ENCODE peak calls at places on chromosomes 2 and 18, in six cellular contexts. Z, W, U, Y, L and R are unnamed samples.

GRCh38 chr18:44840053-44840826 is 159.6 kb downstream of the SETBP1 start:
- DNase-seq in Y (no peak), L (no peak), Z (peak), U (no peak), W (no peak), R (no peak)

GRCh38 chr2:238427435-238428162 is 872 bp downstream of the ASB1 start:
- DNase-seq in Y (no peak), U (no peak), L (no peak), Z (no peak), W (peak), R (peak)

GRCh38 chr18:40937386-40937785 is 1017.6 kb upstream of the PIK3C3 start:
- DNase-seq in L (no peak), Z (peak), U (no peak), W (no peak), Y (no peak), R (no peak)

GRCh38 chr2:127420039-127420864 is 2.0 kb downstream of the PROC start:
- DNase-seq in W (no peak), Y (no peak), Z (no peak), U (no peak), L (no peak), R (no peak)

GRCh38 chr2:30231726-30232026 is 342 bp downstream of the LBH start:
- DNase-seq in U (no peak), W (no peak), Y (no peak), Z (no peak), L (no peak), R (no peak)

GRCh38 chr2:220556658-220557057 is 929.2 kb downstream of the SLC4A3 start:
- DNase-seq in Z (peak), Y (peak), W (no peak), L (no peak), U (no peak), R (no peak)

GRCh38 chr2:54588244-54588899 is 132.2 kb downstream of the SPTBN1 start:
- DNase-seq in W (no peak), L (no peak), Z (no peak), U (no peak), Y (no peak), R (no peak)

GRCh38 chr2:1705557-1706076 is 38.7 kb downstream of the PXDN start:
- DNase-seq in L (no peak), U (no peak), Y (no peak), W (no peak), Z (no peak), R (no peak)

GRCh38 chr18:23377669-23378469 is 75.2 kb upstream of the RIOK3 start:
- DNase-seq in L (peak), Z (peak), W (peak), Y (peak), U (no peak), R (no peak)